ENCODE peak calls at places on chromosomes 16 and 17, in seven cellular contexts. E, U, M, G, X, B and I are unnamed samples.

GRCh38 chr16:87201052-87201451 is 116.1 kb downstream of the C16orf95 start:
- DNase-seq in E (peak), U (no peak), M (peak), G (no peak), X (no peak), B (no peak), I (no peak)

GRCh38 chr16:23149993-23150364 is 727 bp upstream of the USP31 start:
- DNase-seq in E (no peak), U (no peak), M (no peak), G (no peak), X (no peak), B (no peak), I (no peak)

GRCh38 chr17:80175411-80175810 is 5.6 kb downstream of the CARD14 start:
- DNase-seq in E (no peak), U (peak), M (peak), G (no peak), X (peak), B (peak), I (no peak)

GRCh38 chr17:16918443-16918842 is 53.5 kb downstream of the TNFRSF13B start:
- DNase-seq in E (no peak), U (no peak), M (no peak), G (no peak), X (no peak), B (no peak), I (no peak)

GRCh38 chr17:82085031-82085861 is 12.8 kb downstream of the FASN start:
- DNase-seq in E (no peak), U (no peak), M (no peak), G (no peak), X (no peak), B (no peak), I (no peak)

GRCh38 chr16:74605746-74606520 is 981 bp downstream of the GLG1 start:
- DNase-seq in E (no peak), U (no peak), M (peak), G (no peak), X (no peak), B (no peak), I (no peak)

GRCh38 chr16:2039286-2040030 is 8.2 kb downstream of the NTHL1 start:
- DNase-seq in E (peak), U (no peak), M (peak), G (no peak), X (no peak), B (no peak), I (no peak)

GRCh38 chr16:1379054-1379862 is 27.5 kb downstream of the GNPTG start:
- DNase-seq in E (peak), U (no peak), M (peak), G (no peak), X (peak), B (peak), I (peak)

GRCh38 chr16:27867122-27868110 is 196.1 kb downstream of the GSG1L start:
- DNase-seq in E (peak), U (peak), M (peak), G (peak), X (peak), B (peak), I (peak)

GRCh38 chr16:6722786-6723185 is 609.9 kb upstream of the RBFOX1 start:
- DNase-seq in E (no peak), U (no peak), M (no peak), G (no peak), X (peak), B (no peak), I (no peak)

GRCh38 chr17:13671341-13671740 is 69.6 kb upstream of the HS3ST3A1 start:
- DNase-seq in E (no peak), U (no peak), M (no peak), G (no peak), X (peak), B (no peak), I (no peak)

GRCh38 chr17:74671031-74671771 is 41.5 kb downstream of the CD300LF start:
- DNase-seq in E (peak), U (peak), M (peak), G (peak), X (peak), B (peak), I (peak)

GRCh38 chr17:53472586-53472985 is 350.1 kb upstream of the KIF2B start:
- DNase-seq in E (no peak), U (no peak), M (peak), G (no peak), X (peak), B (no peak), I (no peak)

GRCh38 chr16:22077700-22078313 is 14.5 kb upstream of the VWA3A start:
- DNase-seq in E (peak), U (peak), M (peak), G (no peak), X (peak), B (peak), I (peak)

GRCh38 chr17:58330997-58331814 is 2.6 kb upstream of the TSPOAP1 start:
- DNase-seq in E (no peak), U (peak), M (no peak), G (no peak), X (no peak), B (no peak), I (no peak)

GRCh38 chr16:11629071-11630030 is 38.9 kb upstream of the SNN start:
- DNase-seq in E (peak), U (no peak), M (peak), G (no peak), X (peak), B (no peak), I (no peak)

GRCh38 chr16:31407406-31407805 is 14.3 kb downstream of the ITGAD start:
- DNase-seq in E (no peak), U (no peak), M (no peak), G (no peak), X (no peak), B (no peak), I (no peak)

GRCh38 chr17:43416998-43417891 is 18.5 kb downstream of the ARL4D start:
- DNase-seq in E (peak), U (no peak), M (no peak), G (no peak), X (no peak), B (no peak), I (no peak)

GRCh38 chr17:17420035-17420434 is 56.8 kb upstream of the MED9 start:
- DNase-seq in E (no peak), U (no peak), M (no peak), G (no peak), X (no peak), B (no peak), I (peak)

GRCh38 chr16:46762583-46762982 is 14.4 kb upstream of the MYLK3 start:
- DNase-seq in E (no peak), U (no peak), M (no peak), G (no peak), X (no peak), B (no peak), I (no peak)

GRCh38 chr17:78343099-78343432 is 16.8 kb downstream of the SOCS3 start:
- DNase-seq in E (peak), U (peak), M (peak), G (no peak), X (peak), B (no peak), I (peak)

GRCh38 chr16:80084614-80085013 is 456.2 kb upstream of the DYNLRB2 start:
- DNase-seq in E (no peak), U (peak), M (peak), G (peak), X (peak), B (peak), I (peak)

GRCh38 chr17:42780816-42781638 is 617 bp downstream of the WNK4 start:
- DNase-seq in E (no peak), U (peak), M (peak), G (no peak), X (no peak), B (no peak), I (no peak)

GRCh38 chr17:82599674-82600661 is 48.3 kb downstream of the WDR45B start:
- DNase-seq in E (no peak), U (no peak), M (no peak), G (no peak), X (no peak), B (no peak), I (no peak)

GRCh38 chr16:6032438-6032837 is 934.8 kb upstream of the EEF2KMT start:
- DNase-seq in E (no peak), U (no peak), M (no peak), G (no peak), X (no peak), B (no peak), I (no peak)

GRCh38 chr16:11698271-11698689 is 30.0 kb downstream of the SNN start:
- DNase-seq in E (peak), U (no peak), M (no peak), G (no peak), X (no peak), B (no peak), I (no peak)

GRCh38 chr17:63550816-63551639 is 751 bp downstream of the DCAF7 start:
- DNase-seq in E (peak), U (peak), M (peak), G (no peak), X (peak), B (peak), I (peak)

GRCh38 chr16:53886482-53887378 is 182.8 kb downstream of the FTO start:
- DNase-seq in E (no peak), U (no peak), M (no peak), G (no peak), X (no peak), B (no peak), I (no peak)

GRCh38 chr16:88599092-88599733 is 29.0 kb downstream of the ZC3H18 start:
- DNase-seq in E (no peak), U (no peak), M (no peak), G (no peak), X (no peak), B (no peak), I (peak)

GRCh38 chr17:48548687-48549621 is 4.0 kb upstream of the HOXB2 start:
- DNase-seq in E (peak), U (no peak), M (peak), G (no peak), X (no peak), B (no peak), I (no peak)

GRCh38 chr17:50330151-50330753 is 15.7 kb upstream of the XYLT2 start:
- DNase-seq in E (no peak), U (no peak), M (no peak), G (no peak), X (no peak), B (no peak), I (no peak)

DNA sequence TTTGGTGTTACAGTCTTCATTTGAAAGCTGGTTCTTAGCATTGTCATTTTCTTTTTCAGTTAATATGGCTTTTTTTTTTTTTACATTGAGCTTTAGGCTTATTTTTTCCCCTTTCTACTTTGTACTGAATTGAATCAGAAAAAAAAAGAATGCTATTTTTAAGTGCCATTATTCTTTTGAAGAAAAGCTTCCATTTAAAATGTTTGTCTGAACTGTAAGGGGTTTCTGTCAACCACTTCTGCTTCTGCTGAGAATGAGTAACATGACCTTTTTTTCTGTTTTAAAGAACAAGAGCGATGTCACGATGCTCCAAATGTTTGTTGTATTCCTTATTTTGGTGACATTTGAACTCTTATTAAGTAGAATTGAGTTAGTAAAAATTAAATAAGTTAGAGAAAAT is 50.0 kb downstream of the MRTFB start:
- DNase-seq in E (no peak), U (no peak), M (no peak), G (no peak), X (no peak), B (no peak), I (no peak)
- H2BK5ac ChIP-seq in E (no peak), U (no peak), M (no peak), G (no peak), X (no peak), B (no peak), I (no peak)

GRCh38 chr17:56603486-56604238 is 10.2 kb downstream of the NOG start:
- DNase-seq in E (peak), U (no peak), M (no peak), G (no peak), X (no peak), B (no peak), I (peak)

GRCh38 chr17:56604691-56605090 is 11.2 kb downstream of the NOG start:
- DNase-seq in E (no peak), U (no peak), M (no peak), G (no peak), X (no peak), B (no peak), I (peak)

GRCh38 chr17:56601613-56602012 is 8.1 kb downstream of the NOG start:
- DNase-seq in E (no peak), U (no peak), M (no peak), G (no peak), X (no peak), B (no peak), I (peak)

GRCh38 chr17:56600246-56600645 is 6.7 kb downstream of the NOG start:
- DNase-seq in E (no peak), U (no peak), M (no peak), G (no peak), X (no peak), B (no peak), I (peak)

GRCh38 chr17:56602292-56603130 is 9.0 kb downstream of the NOG start:
- DNase-seq in E (no peak), U (no peak), M (no peak), G (no peak), X (no peak), B (no peak), I (peak)
- H2BK5ac ChIP-seq in E (no peak), U (no peak), M (peak), G (no peak), X (no peak), B (no peak), I (no peak)

GRCh38 chr16:66810391-66810790 is 9.0 kb upstream of the TERB1 start:
- DNase-seq in E (no peak), U (no peak), M (no peak), G (no peak), X (peak), B (no peak), I (no peak)
- H2BK5ac ChIP-seq in E (no peak), U (no peak), M (no peak), G (no peak), X (no peak), B (no peak), I (peak)

DNA sequence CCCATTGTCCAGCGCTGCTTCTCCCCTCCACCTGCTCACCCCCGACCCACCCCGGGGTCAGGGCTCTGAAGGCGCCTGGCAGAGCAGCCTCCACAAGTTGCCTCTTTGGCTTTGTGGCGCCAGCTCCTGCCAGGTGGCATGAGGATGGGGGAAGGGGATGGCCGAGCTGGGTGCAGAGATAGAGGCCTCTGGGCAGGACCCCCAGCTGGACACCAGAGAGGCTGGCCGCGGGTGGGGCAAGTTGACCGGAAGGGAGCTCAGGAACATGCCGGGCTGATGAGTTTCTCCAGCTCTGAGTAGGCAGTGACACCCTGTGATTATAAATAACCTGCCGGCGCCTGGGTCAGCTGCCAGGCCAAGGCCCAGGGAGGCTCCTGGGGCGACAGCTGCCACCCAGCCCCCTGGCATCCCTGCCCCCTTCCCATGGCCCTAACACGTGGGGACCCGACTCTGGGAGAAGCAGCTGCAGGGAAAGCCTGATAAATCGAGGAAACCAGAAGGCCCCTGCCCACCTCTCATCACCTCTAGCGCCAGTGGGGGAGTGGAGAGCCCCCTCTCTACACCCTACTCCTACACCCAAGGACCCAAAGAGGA is 729 bp downstream of the P2RX5 start:
- DNase-seq in E (no peak), U (no peak), M (no peak), G (no peak), X (no peak), B (no peak), I (no peak)
- H2BK5ac ChIP-seq in E (no peak), U (no peak), M (no peak), G (no peak), X (no peak), B (no peak), I (no peak)

GRCh38 chr17:73468221-73468620 is 156.4 kb upstream of the CDC42EP4 start:
- DNase-seq in E (no peak), U (no peak), M (no peak), G (no peak), X (no peak), B (no peak), I (no peak)

GRCh38 chr17:73471924-73472323 is 160.1 kb upstream of the CDC42EP4 start:
- DNase-seq in E (no peak), U (no peak), M (no peak), G (no peak), X (no peak), B (no peak), I (no peak)

GRCh38 chr17:73469311-73469710 is 157.5 kb upstream of the CDC42EP4 start:
- DNase-seq in E (no peak), U (no peak), M (no peak), G (no peak), X (no peak), B (no peak), I (no peak)

GRCh38 chr17:73467651-73468050 is 155.8 kb upstream of the CDC42EP4 start:
- DNase-seq in E (no peak), U (no peak), M (no peak), G (no peak), X (no peak), B (no peak), I (no peak)

DNA sequence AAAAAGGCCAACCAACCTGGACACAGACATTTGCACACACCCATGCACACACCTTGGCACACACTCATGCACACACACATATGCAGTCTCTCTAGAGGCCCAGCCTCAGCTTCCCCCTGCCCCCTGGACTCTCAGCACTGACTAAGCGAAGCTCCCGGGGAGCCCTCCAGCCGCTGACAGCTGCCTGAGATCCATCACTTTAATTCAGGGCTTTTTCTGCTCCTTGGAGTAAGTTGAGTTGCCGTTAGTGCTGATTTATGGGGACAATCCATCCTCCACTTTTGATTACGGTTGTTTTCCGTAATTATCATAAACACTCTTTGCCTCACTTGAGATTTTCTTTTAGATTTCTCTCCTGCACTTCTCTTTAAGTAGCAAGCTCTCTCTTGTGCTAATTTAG is 158.6 kb upstream of the CDC42EP4 start:
- DNase-seq in E (no peak), U (no peak), M (no peak), G (no peak), X (no peak), B (no peak), I (no peak)
- H2BK5ac ChIP-seq in E (no peak), U (no peak), M (no peak), G (no peak), X (no peak), B (no peak), I (no peak)

GRCh38 chr16:78443780-78444422 is 344.4 kb downstream of the WWOX start:
- DNase-seq in E (no peak), U (no peak), M (peak), G (no peak), X (no peak), B (no peak), I (no peak)

GRCh38 chr16:78437352-78437968 is 338.0 kb downstream of the WWOX start:
- DNase-seq in E (peak), U (no peak), M (peak), G (no peak), X (peak), B (peak), I (no peak)

GRCh38 chr16:78439646-78440045 is 340.2 kb downstream of the WWOX start:
- DNase-seq in E (no peak), U (no peak), M (no peak), G (no peak), X (no peak), B (no peak), I (no peak)

GRCh38 chr16:78443300-78443604 is 343.8 kb downstream of the WWOX start:
- DNase-seq in E (no peak), U (no peak), M (no peak), G (no peak), X (no peak), B (no peak), I (no peak)

GRCh38 chr16:78441298-78441697 is 341.8 kb downstream of the WWOX start:
- DNase-seq in E (no peak), U (no peak), M (no peak), G (no peak), X (peak), B (no peak), I (no peak)
- H2BK5ac ChIP-seq in E (no peak), U (no peak), M (no peak), G (no peak), X (no peak), B (no peak), I (no peak)

GRCh38 chr17:4035081-4035680 is 70.9 kb upstream of the ATP2A3 start:
- DNase-seq in E (no peak), U (no peak), M (no peak), G (no peak), X (no peak), B (no peak), I (no peak)
- H2BK5ac ChIP-seq in E (no peak), U (no peak), M (no peak), G (no peak), X (no peak), B (no peak), I (no peak)

GRCh38 chr17:66146394-66146793 is 45.5 kb downstream of the CEP112 start:
- DNase-seq in E (no peak), U (no peak), M (no peak), G (no peak), X (no peak), B (no peak), I (no peak)

GRCh38 chr17:66152756-66153155 is 39.2 kb downstream of the CEP112 start:
- DNase-seq in E (peak), U (no peak), M (peak), G (no peak), X (no peak), B (no peak), I (no peak)

GRCh38 chr17:66149562-66149961 is 42.4 kb downstream of the CEP112 start:
- DNase-seq in E (no peak), U (no peak), M (no peak), G (no peak), X (no peak), B (no peak), I (no peak)

DNA sequence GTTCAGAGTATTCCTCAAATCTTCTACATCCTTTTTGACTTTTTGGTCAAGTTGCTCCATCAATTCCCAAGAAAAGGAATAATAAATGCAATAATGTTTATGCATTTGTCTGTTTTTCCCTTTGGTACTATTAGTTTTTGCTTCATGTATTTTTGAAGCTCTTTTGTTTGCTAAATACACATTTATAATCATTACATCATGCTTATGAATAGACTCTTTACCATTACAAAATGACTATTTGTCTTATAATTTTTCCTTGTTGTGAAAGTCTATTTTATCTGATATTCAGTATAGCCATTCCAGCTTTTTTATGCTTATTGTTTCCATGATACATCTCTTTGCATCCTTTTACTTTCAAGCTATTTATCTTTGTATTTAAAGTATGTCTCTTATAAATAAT is 41.2 kb downstream of the CEP112 start:
- DNase-seq in E (no peak), U (no peak), M (no peak), G (no peak), X (no peak), B (no peak), I (no peak)
- H2BK5ac ChIP-seq in E (no peak), U (no peak), M (no peak), G (no peak), X (no peak), B (no peak), I (no peak)